ENCODE peak calls at places on chromosomes 16 and 17, in ten cellular contexts. One of them, this sample, is unnamed.

GRCh38 chr17:7107795-7108559 is 6.6 kb downstream of the ASGR2 start:
- DNase-seq in mucosa of descending colon: no peak
- DNase-seq in CD8-positive, alpha-beta memory T cell: no peak
- DNase-seq in H9: no peak
- DNase-seq in LHCN-M2: no peak
- DNase-seq in naive thymus-derived CD8-positive, alpha-beta T cell: no peak
- DNase-seq in left ventricle myocardium inferior: no peak
- DNase-seq in posterior cingulate gyrus: no peak
- DNase-seq in mesendoderm: no peak
- DNase-seq in epithelial cell of esophagus: no peak
- DNase-seq in this sample: no peak

GRCh38 chr17:72404872-72405271 is 284.1 kb downstream of the SOX9 start:
- DNase-seq in mucosa of descending colon: no peak
- DNase-seq in CD8-positive, alpha-beta memory T cell: no peak
- DNase-seq in H9: no peak
- DNase-seq in LHCN-M2: peak; percentile 72
- DNase-seq in naive thymus-derived CD8-positive, alpha-beta T cell: no peak
- DNase-seq in left ventricle myocardium inferior: no peak
- DNase-seq in posterior cingulate gyrus: no peak
- DNase-seq in mesendoderm: no peak
- DNase-seq in epithelial cell of esophagus: no peak
- DNase-seq in this sample: no peak

GRCh38 chr17:2406271-2406902 is 5.5 kb upstream of the MNT start:
- DNase-seq in mucosa of descending colon: peak; percentile 80
- DNase-seq in CD8-positive, alpha-beta memory T cell: no peak
- DNase-seq in H9: no peak
- DNase-seq in LHCN-M2: no peak
- DNase-seq in naive thymus-derived CD8-positive, alpha-beta T cell: no peak
- DNase-seq in left ventricle myocardium inferior: no peak
- DNase-seq in posterior cingulate gyrus: no peak
- DNase-seq in mesendoderm: no peak
- DNase-seq in epithelial cell of esophagus: peak; percentile 97
- DNase-seq in this sample: no peak

GRCh38 chr16:26598061-26598460 is 468.7 kb upstream of the C16orf82 start:
- DNase-seq in mucosa of descending colon: no peak
- DNase-seq in CD8-positive, alpha-beta memory T cell: peak; percentile 63
- DNase-seq in H9: no peak
- DNase-seq in LHCN-M2: no peak
- DNase-seq in naive thymus-derived CD8-positive, alpha-beta T cell: peak; percentile 29
- DNase-seq in left ventricle myocardium inferior: no peak
- DNase-seq in posterior cingulate gyrus: no peak
- DNase-seq in mesendoderm: peak; percentile 90
- DNase-seq in epithelial cell of esophagus: no peak
- DNase-seq in this sample: peak; percentile 81

GRCh38 chr17:57329380-57330214 is 73.3 kb downstream of the MSI2 start:
- DNase-seq in mucosa of descending colon: no peak
- DNase-seq in CD8-positive, alpha-beta memory T cell: no peak
- DNase-seq in H9: no peak
- DNase-seq in LHCN-M2: peak; percentile 21
- DNase-seq in naive thymus-derived CD8-positive, alpha-beta T cell: no peak
- DNase-seq in left ventricle myocardium inferior: no peak
- DNase-seq in posterior cingulate gyrus: no peak
- DNase-seq in mesendoderm: no peak
- DNase-seq in epithelial cell of esophagus: no peak
- DNase-seq in this sample: no peak

GRCh38 chr17:67055811-67056745 is 11.7 kb downstream of the CACNG1 start:
- DNase-seq in mucosa of descending colon: peak; percentile 57
- DNase-seq in CD8-positive, alpha-beta memory T cell: no peak
- DNase-seq in H9: peak; percentile 29
- DNase-seq in LHCN-M2: no peak
- DNase-seq in naive thymus-derived CD8-positive, alpha-beta T cell: no peak
- DNase-seq in left ventricle myocardium inferior: no peak
- DNase-seq in posterior cingulate gyrus: no peak
- DNase-seq in mesendoderm: no peak
- DNase-seq in epithelial cell of esophagus: no peak
- DNase-seq in this sample: peak; percentile 52

GRCh38 chr17:35713069-35713728 is 18.2 kb upstream of the RASL10B start:
- DNase-seq in mucosa of descending colon: no peak
- DNase-seq in CD8-positive, alpha-beta memory T cell: no peak
- DNase-seq in H9: no peak
- DNase-seq in LHCN-M2: peak; percentile 84
- DNase-seq in naive thymus-derived CD8-positive, alpha-beta T cell: no peak
- DNase-seq in left ventricle myocardium inferior: no peak
- DNase-seq in posterior cingulate gyrus: no peak
- DNase-seq in mesendoderm: peak; percentile 64
- DNase-seq in epithelial cell of esophagus: no peak
- DNase-seq in this sample: no peak

GRCh38 chr16:66740533-66740932 is 10.9 kb downstream of the DYNC1LI2 start:
- DNase-seq in mucosa of descending colon: peak; percentile 50
- DNase-seq in CD8-positive, alpha-beta memory T cell: no peak
- DNase-seq in H9: no peak
- DNase-seq in LHCN-M2: peak; percentile 57
- DNase-seq in naive thymus-derived CD8-positive, alpha-beta T cell: no peak
- DNase-seq in left ventricle myocardium inferior: no peak
- DNase-seq in posterior cingulate gyrus: no peak
- DNase-seq in mesendoderm: no peak
- DNase-seq in epithelial cell of esophagus: peak; percentile 63
- DNase-seq in this sample: no peak

GRCh38 chr17:12814718-12815117 is 25.4 kb downstream of the ARHGAP44 start:
- DNase-seq in mucosa of descending colon: no peak
- DNase-seq in CD8-positive, alpha-beta memory T cell: no peak
- DNase-seq in H9: no peak
- DNase-seq in LHCN-M2: no peak
- DNase-seq in naive thymus-derived CD8-positive, alpha-beta T cell: no peak
- DNase-seq in left ventricle myocardium inferior: no peak
- DNase-seq in posterior cingulate gyrus: no peak
- DNase-seq in mesendoderm: no peak
- DNase-seq in epithelial cell of esophagus: no peak
- DNase-seq in this sample: no peak

GRCh38 chr16:17375388-17376304 is 95.1 kb downstream of the XYLT1 start:
- DNase-seq in mucosa of descending colon: no peak
- DNase-seq in CD8-positive, alpha-beta memory T cell: no peak
- DNase-seq in H9: no peak
- DNase-seq in LHCN-M2: no peak
- DNase-seq in naive thymus-derived CD8-positive, alpha-beta T cell: no peak
- DNase-seq in left ventricle myocardium inferior: no peak
- DNase-seq in posterior cingulate gyrus: no peak
- DNase-seq in mesendoderm: no peak
- DNase-seq in epithelial cell of esophagus: no peak
- DNase-seq in this sample: no peak

GRCh38 chr17:42456223-42457106 is 2.2 kb upstream of the ATP6V0A1 start:
- DNase-seq in mucosa of descending colon: no peak
- DNase-seq in CD8-positive, alpha-beta memory T cell: peak; percentile 6
- DNase-seq in H9: no peak
- DNase-seq in LHCN-M2: peak; percentile 82
- DNase-seq in naive thymus-derived CD8-positive, alpha-beta T cell: peak; percentile 77
- DNase-seq in left ventricle myocardium inferior: no peak
- DNase-seq in posterior cingulate gyrus: no peak
- DNase-seq in mesendoderm: no peak
- DNase-seq in epithelial cell of esophagus: peak; percentile 61
- DNase-seq in this sample: no peak

GRCh38 chr16:20348365-20349185 is 3.9 kb downstream of the UMOD start:
- DNase-seq in mucosa of descending colon: peak; percentile 32
- DNase-seq in CD8-positive, alpha-beta memory T cell: no peak
- DNase-seq in H9: peak; percentile 91
- DNase-seq in LHCN-M2: no peak
- DNase-seq in naive thymus-derived CD8-positive, alpha-beta T cell: no peak
- DNase-seq in left ventricle myocardium inferior: no peak
- DNase-seq in posterior cingulate gyrus: no peak
- DNase-seq in mesendoderm: peak; percentile 18
- DNase-seq in epithelial cell of esophagus: no peak
- DNase-seq in this sample: peak; percentile 92

GRCh38 chr16:48611329-48612137 is 1.6 kb upstream of the N4BP1 start:
- DNase-seq in mucosa of descending colon: no peak
- DNase-seq in CD8-positive, alpha-beta memory T cell: peak; percentile 85
- DNase-seq in H9: peak; percentile 71
- DNase-seq in LHCN-M2: no peak
- DNase-seq in naive thymus-derived CD8-positive, alpha-beta T cell: peak; percentile 86
- DNase-seq in left ventricle myocardium inferior: no peak
- DNase-seq in posterior cingulate gyrus: no peak
- DNase-seq in mesendoderm: peak; percentile 89
- DNase-seq in epithelial cell of esophagus: peak; percentile 100
- DNase-seq in this sample: peak; percentile 85

GRCh38 chr17:43690624-43691316 is 29.0 kb upstream of the MEOX1 start:
- DNase-seq in mucosa of descending colon: no peak
- DNase-seq in CD8-positive, alpha-beta memory T cell: no peak
- DNase-seq in H9: peak; percentile 36
- DNase-seq in LHCN-M2: no peak
- DNase-seq in naive thymus-derived CD8-positive, alpha-beta T cell: no peak
- DNase-seq in left ventricle myocardium inferior: no peak
- DNase-seq in posterior cingulate gyrus: no peak
- DNase-seq in mesendoderm: no peak
- DNase-seq in epithelial cell of esophagus: no peak
- DNase-seq in this sample: no peak

GRCh38 chr16:1162701-1163566 is 10.0 kb downstream of the CACNA1H start:
- DNase-seq in mucosa of descending colon: no peak
- DNase-seq in CD8-positive, alpha-beta memory T cell: no peak
- DNase-seq in H9: no peak
- DNase-seq in LHCN-M2: no peak
- DNase-seq in naive thymus-derived CD8-positive, alpha-beta T cell: no peak
- DNase-seq in left ventricle myocardium inferior: no peak
- DNase-seq in posterior cingulate gyrus: no peak
- DNase-seq in mesendoderm: no peak
- DNase-seq in epithelial cell of esophagus: no peak
- DNase-seq in this sample: no peak

GRCh38 chr16:705748-706188 is at the start of gene FBXL16:
- DNase-seq in mucosa of descending colon: no peak
- DNase-seq in CD8-positive, alpha-beta memory T cell: no peak
- DNase-seq in H9: no peak
- DNase-seq in LHCN-M2: no peak
- DNase-seq in naive thymus-derived CD8-positive, alpha-beta T cell: no peak
- DNase-seq in left ventricle myocardium inferior: no peak
- DNase-seq in posterior cingulate gyrus: no peak
- DNase-seq in mesendoderm: no peak
- DNase-seq in epithelial cell of esophagus: peak; percentile 60
- DNase-seq in this sample: peak; percentile 68

GRCh38 chr16:88907768-88908167 is 41.3 kb upstream of the PABPN1L start:
- DNase-seq in mucosa of descending colon: no peak
- DNase-seq in CD8-positive, alpha-beta memory T cell: no peak
- DNase-seq in H9: no peak
- DNase-seq in LHCN-M2: peak; percentile 51
- DNase-seq in naive thymus-derived CD8-positive, alpha-beta T cell: no peak
- DNase-seq in left ventricle myocardium inferior: no peak
- DNase-seq in posterior cingulate gyrus: no peak
- DNase-seq in mesendoderm: no peak
- DNase-seq in epithelial cell of esophagus: peak; percentile 93
- DNase-seq in this sample: no peak

This sample was measured in endodermal cell.